ENCODE peak calls at places on chromosome 13, in seven cellular contexts. I, R, D, E, J, H and N are unnamed samples.

GRCh38 chr13:35984776-35985453 is 146.3 kb downstream of the DCLK1 start:
- DNase-seq in I (no peak), R (no peak), E (peak; percentile 78), H (no peak), D (no peak), J (no peak), N (no peak)

GRCh38 chr13:25171517-25172302 is at the start of gene AMER2:
- DNase-seq in E (peak; percentile 37), H (peak; percentile 12), R (no peak), I (no peak), D (no peak), J (no peak), N (no peak)

GRCh38 chr13:41588899-41589298 is 131.5 kb downstream of the RGCC start:
- DNase-seq in R (no peak), H (peak; percentile 94), D (no peak), I (no peak), J (no peak), E (peak; percentile 21), N (no peak)

GRCh38 chr13:79807554-79807953 is 326.6 kb downstream of the NDFIP2 start:
- DNase-seq in D (no peak), R (no peak), E (no peak), H (no peak), J (no peak), I (no peak), N (no peak)

GRCh38 chr13:51894239-51894638 is 32.5 kb downstream of the CCDC70 start:
- DNase-seq in I (no peak), J (no peak), R (no peak), D (no peak), H (no peak), E (peak; percentile 62), N (no peak)

GRCh38 chr13:50214514-50214913 is 199.3 kb downstream of the KCNRG start:
- DNase-seq in I (no peak), H (no peak), J (no peak), E (no peak), D (no peak), R (no peak), N (no peak)

GRCh38 chr13:51931606-51932005 is 69.8 kb downstream of the CCDC70 start:
- DNase-seq in I (no peak), R (no peak), D (no peak), E (no peak), H (no peak), J (no peak), N (no peak)

GRCh38 chr13:110336108-110336507 is 29.0 kb downstream of the COL4A2 start:
- DNase-seq in I (no peak), J (no peak), R (no peak), D (no peak), E (no peak), H (no peak), N (no peak)

GRCh38 chr13:37960427-37960826 is 90.9 kb upstream of the TRPC4 start:
- DNase-seq in D (no peak), R (no peak), H (no peak), J (no peak), E (peak; percentile 48), I (no peak), N (no peak)

GRCh38 chr13:41941174-41941573 is 19.7 kb downstream of the VWA8 start:
- DNase-seq in D (no peak), I (no peak), H (no peak), R (no peak), J (no peak), E (no peak), N (no peak)

GRCh38 chr13:66513728-66514127 is 716.4 kb downstream of the PCDH9 start:
- DNase-seq in H (peak; percentile 31), I (no peak), J (no peak), E (no peak), R (no peak), D (no peak), N (no peak)

GRCh38 chr13:53822136-53822535 is 793.5 kb downstream of the OLFM4 start:
- DNase-seq in H (no peak), R (no peak), I (no peak), D (no peak), E (no peak), J (no peak), N (no peak)

GRCh38 chr13:21242236-21242635 is 65.8 kb downstream of the MRPL57 start:
- DNase-seq in E (peak; percentile 79), D (no peak), J (no peak), I (no peak), R (no peak), H (no peak), N (no peak)

GRCh38 chr13:22800726-22801401 is 379.9 kb upstream of the SGCG start:
- DNase-seq in I (no peak), D (no peak), H (peak; percentile 13), R (peak; percentile 16), J (no peak), E (no peak), N (peak; percentile 74)

GRCh38 chr13:38755792-38756191 is 68.9 kb downstream of the FREM2 start:
- DNase-seq in H (no peak), J (no peak), E (no peak), D (no peak), I (no peak), R (no peak), N (no peak)

GRCh38 chr13:94065741-94066140 is 413.7 kb downstream of the DCT start:
- DNase-seq in R (no peak), I (no peak), D (no peak), J (no peak), E (no peak), H (peak; percentile 52), N (no peak)

GRCh38 chr13:20495087-20496023 is 30.3 kb downstream of the CRYL1 start:
- DNase-seq in J (peak; percentile 53), I (no peak), D (peak; percentile 68), H (peak; percentile 79), R (peak; percentile 55), E (peak; percentile 75), N (peak; percentile 81)

GRCh38 chr13:76289558-76289957 is 596.6 kb downstream of the KCTD12 start:
- DNase-seq in J (no peak), R (no peak), D (no peak), I (no peak), H (peak; percentile 49), E (no peak), N (no peak)

GRCh38 chr13:80444240-80445015 is 103.5 kb upstream of the SPRY2 start:
- DNase-seq in I (no peak), J (no peak), E (no peak), R (no peak), H (no peak), D (no peak), N (no peak)

DNA sequence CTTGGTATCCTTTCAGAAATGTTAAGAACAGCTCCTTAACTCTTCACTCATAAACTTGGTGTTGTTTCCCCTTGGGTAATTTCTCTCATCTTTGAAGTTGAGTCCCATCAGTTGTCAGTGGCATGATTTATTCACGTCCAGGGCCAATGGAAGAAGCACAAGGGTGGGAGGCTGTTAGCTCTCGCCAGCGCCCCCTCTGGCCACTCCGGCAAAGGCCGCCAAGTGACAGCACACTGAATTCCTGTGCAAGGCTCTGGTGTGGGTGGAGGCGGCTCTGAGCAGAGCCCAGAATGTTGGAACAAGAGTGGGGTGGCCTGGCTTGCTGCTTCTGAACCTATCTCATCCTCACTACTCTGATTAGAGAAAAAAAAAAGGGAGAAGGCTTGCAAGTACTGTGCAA is 13.1 kb upstream of the MEDAG start:
- DNase-seq in R (no peak), H (peak; percentile 45), D (peak; percentile 71), E (peak; percentile 87), J (no peak), I (no peak), N (peak; percentile 86)
- TF ChIP-seq CTCF in R (peak; percentile 37), H (peak; percentile 51), D (peak; percentile 22), E (peak; percentile 83), J (no peak), I (no peak), N (peak; percentile 40)

DNA sequence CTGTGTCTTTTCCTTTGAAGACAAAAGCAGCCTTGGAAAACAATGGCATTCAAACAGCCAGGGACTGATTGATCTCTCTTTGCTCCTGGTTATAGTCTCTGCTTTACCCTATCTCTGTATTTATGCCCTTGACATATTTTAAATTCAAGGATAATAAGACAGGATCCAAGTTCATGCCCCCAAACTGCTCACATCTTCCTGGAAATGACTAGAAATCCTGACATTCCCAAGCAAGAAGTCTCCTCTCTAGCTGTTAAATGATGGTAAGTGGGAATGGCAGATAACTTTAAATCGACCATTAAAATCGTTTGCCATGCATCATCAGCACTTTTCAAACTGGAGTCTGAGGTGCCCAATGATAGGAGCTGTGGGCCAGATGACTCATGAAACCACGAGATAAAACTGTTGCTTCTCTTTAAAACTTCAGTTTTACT is 435.6 kb downstream of the FOXO1 start:
- DNase-seq in J (no peak), E (no peak), H (peak; percentile 72), D (peak; percentile 56), R (no peak), I (no peak), N (no peak)
- H3K4me1 ChIP-seq in J (peaks cover 2% of the 10 kb centered on the region), E (no peaks in the 10 kb centered on the region), H (peaks cover 3% of the 10 kb centered on the region), D (no peaks in the 10 kb centered on the region), R (no peaks in the 10 kb centered on the region), I (no peaks in the 10 kb centered on the region), N (peaks cover 2% of the 10 kb centered on the region)

GRCh38 chr13:34345601-34345939 is 527.6 kb downstream of the RFC3 start:
- DNase-seq in H (no peak), J (no peak), R (no peak), I (no peak), E (peak; percentile 50), D (no peak), N (no peak)
- TF ChIP-seq CTCF in H (no peak), J (no peak), R (no peak), I (no peak), E (no peak), D (no peak), N (no peak)

GRCh38 chr13:114128624-114129522 is 3.5 kb downstream of the RASA3 start:
- DNase-seq in D (peak; percentile 69), R (peak; percentile 84), J (peak; percentile 50), H (peak; percentile 85), E (no peak), I (peak; percentile 81), N (peak; percentile 90)
- H3K4me1 ChIP-seq in D (no peaks in the 10 kb centered on the region), R (peaks cover 52% of the 10 kb centered on the region), J (peaks cover 7% of the 10 kb centered on the region), H (peaks cover 22% of the 10 kb centered on the region), E (peaks cover 25% of the 10 kb centered on the region), I (no peaks in the 10 kb centered on the region), N (peaks cover 32% of the 10 kb centered on the region)

DNA sequence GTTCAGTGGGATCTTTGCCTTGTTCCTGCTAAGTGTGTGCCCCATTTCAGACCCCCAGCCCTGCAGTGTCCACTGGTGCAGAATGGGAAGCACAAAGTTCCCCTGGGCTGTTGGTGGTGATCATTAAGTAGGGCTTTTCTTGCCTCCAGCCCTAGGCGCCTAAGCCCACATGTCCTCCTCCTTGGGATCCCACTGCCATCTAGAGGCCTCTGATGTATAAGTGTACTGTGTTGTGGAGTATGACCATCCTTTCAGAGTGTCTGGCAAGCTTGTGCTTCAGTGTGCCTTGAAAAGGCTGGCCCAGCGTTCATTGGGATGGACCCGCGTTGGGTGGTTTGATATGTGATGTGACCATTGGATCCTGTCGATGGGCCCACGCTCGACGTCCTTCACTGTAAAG is 71.2 kb downstream of the WASF3 start:
- DNase-seq in R (no peak), I (no peak), D (no peak), E (peak; percentile 42), H (peak; percentile 42), J (no peak), N (no peak)
- TF ChIP-seq CTCF in R (no peak), I (peak; percentile 23), D (no peak), E (peak; percentile 59), H (peak; percentile 36), J (no peak), N (no peak)

DNA sequence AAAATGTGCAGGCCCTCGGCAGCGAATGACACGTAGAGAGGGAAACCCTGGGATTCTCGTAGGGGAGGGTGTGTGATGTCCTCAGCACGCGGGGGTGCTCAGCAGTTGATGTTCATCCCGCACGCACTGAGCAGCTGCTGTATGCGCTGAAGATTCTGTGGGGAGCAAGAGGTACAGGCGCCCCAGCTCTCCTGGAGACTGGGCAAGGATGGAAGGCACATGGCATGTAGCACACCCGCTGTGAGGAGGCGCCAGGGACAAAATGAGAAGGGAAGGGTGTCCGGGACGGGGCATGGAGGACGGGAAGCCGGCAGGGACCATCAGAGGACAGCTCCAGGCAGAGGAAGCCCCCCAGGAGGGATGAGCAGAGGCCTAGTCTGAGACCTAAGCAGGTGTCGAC is 15.4 kb downstream of the ATP11A start:
- DNase-seq in E (no peak), I (no peak), R (no peak), D (peak; percentile 19), H (no peak), J (no peak), N (no peak)
- H3K4me1 ChIP-seq in E (peaks cover 60% of the 10 kb centered on the region), I (no peaks in the 10 kb centered on the region), R (peaks cover 22% of the 10 kb centered on the region), D (no peaks in the 10 kb centered on the region), H (no peaks in the 10 kb centered on the region), J (peaks cover 6% of the 10 kb centered on the region), N (no peaks in the 10 kb centered on the region)